ENCODE peak calls at places on chromosomes 13 and 19, in eight cellular contexts. One of them, this sample, is unnamed.

GRCh38 chr19:34767967-34768366 is 5.0 kb downstream of the ZNF599 start:
- DNase-seq in CD4-positive, alpha-beta memory T cell: no peak
- DNase-seq in CD8-positive, alpha-beta T cell: no peak
- DNase-seq in foreskin keratinocyte: no peak
- DNase-seq in left ventricle myocardium inferior: no peak
- DNase-seq in pancreas: no peak
- DNase-seq in IMR-90: no peak
- DNase-seq in neuronal stem cell: no peak
- DNase-seq in this sample: no peak

GRCh38 chr13:76825415-76825814 is 60.8 kb downstream of the KCTD12 start:
- DNase-seq in CD4-positive, alpha-beta memory T cell: no peak
- DNase-seq in CD8-positive, alpha-beta T cell: no peak
- DNase-seq in foreskin keratinocyte: no peak
- DNase-seq in left ventricle myocardium inferior: no peak
- DNase-seq in pancreas: no peak
- DNase-seq in IMR-90: peak
- DNase-seq in neuronal stem cell: no peak
- DNase-seq in this sample: no peak

GRCh38 chr19:6225232-6225635 is 54.5 kb downstream of the MLLT1 start:
- DNase-seq in CD4-positive, alpha-beta memory T cell: no peak
- DNase-seq in CD8-positive, alpha-beta T cell: no peak
- DNase-seq in foreskin keratinocyte: no peak
- DNase-seq in left ventricle myocardium inferior: no peak
- DNase-seq in pancreas: no peak
- DNase-seq in IMR-90: no peak
- DNase-seq in neuronal stem cell: no peak
- DNase-seq in this sample: no peak

GRCh38 chr19:13023666-13024065 is 28.4 kb downstream of the NFIX start:
- DNase-seq in CD4-positive, alpha-beta memory T cell: no peak
- DNase-seq in CD8-positive, alpha-beta T cell: no peak
- DNase-seq in foreskin keratinocyte: no peak
- DNase-seq in left ventricle myocardium inferior: no peak
- DNase-seq in pancreas: no peak
- DNase-seq in IMR-90: no peak
- DNase-seq in neuronal stem cell: no peak
- DNase-seq in this sample: no peak

GRCh38 chr13:43285891-43286602 is 262.7 kb downstream of the DNAJC15 start:
- DNase-seq in CD4-positive, alpha-beta memory T cell: no peak
- DNase-seq in CD8-positive, alpha-beta T cell: no peak
- DNase-seq in foreskin keratinocyte: no peak
- DNase-seq in left ventricle myocardium inferior: no peak
- DNase-seq in pancreas: no peak
- DNase-seq in IMR-90: peak
- DNase-seq in neuronal stem cell: no peak
- DNase-seq in this sample: no peak

GRCh38 chr19:31128291-31128690 is 220.9 kb downstream of the TSHZ3 start:
- DNase-seq in CD4-positive, alpha-beta memory T cell: no peak
- DNase-seq in CD8-positive, alpha-beta T cell: no peak
- DNase-seq in foreskin keratinocyte: no peak
- DNase-seq in left ventricle myocardium inferior: no peak
- DNase-seq in pancreas: no peak
- DNase-seq in IMR-90: no peak
- DNase-seq in neuronal stem cell: no peak
- DNase-seq in this sample: no peak

GRCh38 chr13:73715114-73715909 is 418.9 kb downstream of the KLF12 start:
- DNase-seq in CD4-positive, alpha-beta memory T cell: peak
- DNase-seq in CD8-positive, alpha-beta T cell: peak
- DNase-seq in foreskin keratinocyte: peak
- DNase-seq in left ventricle myocardium inferior: no peak
- DNase-seq in pancreas: no peak
- DNase-seq in IMR-90: no peak
- DNase-seq in neuronal stem cell: no peak
- DNase-seq in this sample: peak

GRCh38 chr19:5680083-5680436 is 256 bp downstream of the MICOS13 start:
- DNase-seq in CD4-positive, alpha-beta memory T cell: no peak
- DNase-seq in CD8-positive, alpha-beta T cell: no peak
- DNase-seq in foreskin keratinocyte: no peak
- DNase-seq in left ventricle myocardium inferior: no peak
- DNase-seq in pancreas: no peak
- DNase-seq in IMR-90: peak
- DNase-seq in neuronal stem cell: no peak
- DNase-seq in this sample: no peak

GRCh38 chr13:28499579-28499978 is 4.7 kb upstream of the FLT1 start:
- DNase-seq in CD4-positive, alpha-beta memory T cell: no peak
- DNase-seq in CD8-positive, alpha-beta T cell: no peak
- DNase-seq in foreskin keratinocyte: no peak
- DNase-seq in left ventricle myocardium inferior: no peak
- DNase-seq in pancreas: no peak
- DNase-seq in IMR-90: peak
- DNase-seq in neuronal stem cell: no peak
- DNase-seq in this sample: no peak

GRCh38 chr19:43572172-43572588 is 3.1 kb downstream of the XRCC1 start:
- DNase-seq in CD4-positive, alpha-beta memory T cell: no peak
- DNase-seq in CD8-positive, alpha-beta T cell: no peak
- DNase-seq in foreskin keratinocyte: no peak
- DNase-seq in left ventricle myocardium inferior: no peak
- DNase-seq in pancreas: no peak
- DNase-seq in IMR-90: no peak
- DNase-seq in neuronal stem cell: no peak
- DNase-seq in this sample: no peak

GRCh38 chr19:51473009-51473707 is 5.2 kb upstream of the CEACAM18 start:
- DNase-seq in CD4-positive, alpha-beta memory T cell: peak
- DNase-seq in CD8-positive, alpha-beta T cell: peak
- DNase-seq in foreskin keratinocyte: no peak
- DNase-seq in left ventricle myocardium inferior: peak
- DNase-seq in pancreas: peak
- DNase-seq in IMR-90: peak
- DNase-seq in neuronal stem cell: peak
- DNase-seq in this sample: peak

GRCh38 chr13:21613791-21614190 is 9.8 kb upstream of the MICU2 start:
- DNase-seq in CD4-positive, alpha-beta memory T cell: no peak
- DNase-seq in CD8-positive, alpha-beta T cell: no peak
- DNase-seq in foreskin keratinocyte: no peak
- DNase-seq in left ventricle myocardium inferior: no peak
- DNase-seq in pancreas: no peak
- DNase-seq in IMR-90: no peak
- DNase-seq in neuronal stem cell: no peak
- DNase-seq in this sample: no peak

GRCh38 chr13:44142540-44142867 is 231.1 kb upstream of the SERP2 start:
- DNase-seq in CD4-positive, alpha-beta memory T cell: no peak
- DNase-seq in CD8-positive, alpha-beta T cell: no peak
- DNase-seq in foreskin keratinocyte: no peak
- DNase-seq in left ventricle myocardium inferior: no peak
- DNase-seq in pancreas: no peak
- DNase-seq in IMR-90: no peak
- DNase-seq in neuronal stem cell: no peak
- DNase-seq in this sample: no peak

DNA sequence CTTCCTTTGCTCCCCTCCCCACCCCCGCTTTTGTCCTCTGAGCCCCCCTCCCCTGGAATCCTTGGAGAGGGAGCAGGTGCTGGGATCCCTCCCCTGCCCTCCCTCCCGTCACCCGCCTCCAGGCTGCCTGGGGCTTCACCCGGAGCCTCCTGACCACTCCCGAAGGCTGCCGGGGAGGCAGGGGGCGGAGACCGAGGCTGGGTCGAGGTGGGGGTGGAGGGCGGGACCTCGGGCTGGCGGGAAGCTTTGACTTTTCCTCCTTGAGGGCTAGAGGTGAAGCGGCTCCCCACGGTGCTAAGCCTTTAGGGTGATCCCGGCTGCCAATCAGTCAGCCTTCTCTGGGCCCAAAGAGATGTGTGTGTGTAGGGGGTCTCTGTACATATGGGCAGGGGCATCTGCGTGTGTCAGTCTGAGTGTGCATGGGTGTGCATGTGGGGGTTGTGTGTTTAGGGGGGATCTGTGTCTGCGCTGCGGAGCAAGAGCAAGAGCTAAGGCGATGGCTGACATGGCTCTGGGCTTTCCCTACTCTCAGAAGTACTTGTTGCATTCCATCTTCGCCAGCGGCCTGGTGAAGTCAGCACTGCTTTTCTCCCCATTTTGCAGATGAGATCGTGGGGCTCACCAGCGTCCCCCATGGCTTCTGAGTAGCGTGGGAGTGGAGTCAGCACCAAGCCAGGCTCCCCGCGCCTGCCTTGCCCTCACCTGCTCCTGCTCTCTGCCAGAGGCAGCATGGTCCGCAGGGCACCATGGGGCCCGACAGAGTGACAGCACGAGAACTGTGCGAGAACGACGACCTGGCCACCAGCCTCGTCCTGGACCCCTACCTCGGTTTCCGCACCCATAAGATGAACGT is 1.7 kb downstream of the KMT5C start:
- DNase-seq in CD4-positive, alpha-beta memory T cell: peak
- DNase-seq in CD8-positive, alpha-beta T cell: peak
- DNase-seq in foreskin keratinocyte: no peak
- DNase-seq in left ventricle myocardium inferior: peak
- DNase-seq in pancreas: peak
- DNase-seq in IMR-90: peak
- DNase-seq in neuronal stem cell: peak
- DNase-seq in this sample: peak
- H3K27ac ChIP-seq in CD4-positive, alpha-beta memory T cell: peak
- H3K27ac ChIP-seq in CD8-positive, alpha-beta T cell: no peak
- H3K27ac ChIP-seq in foreskin keratinocyte: peak
- H3K27ac ChIP-seq in left ventricle myocardium inferior: no peak
- H3K27ac ChIP-seq in pancreas: no peak
- H3K27ac ChIP-seq in IMR-90: no peak
- H3K27ac ChIP-seq in neuronal stem cell: peak
- H3K27ac ChIP-seq in this sample: peak

GRCh38 chr19:1109032-1109541 is 5.3 kb downstream of the GPX4 start:
- DNase-seq in CD4-positive, alpha-beta memory T cell: no peak
- DNase-seq in CD8-positive, alpha-beta T cell: no peak
- DNase-seq in foreskin keratinocyte: no peak
- DNase-seq in left ventricle myocardium inferior: no peak
- DNase-seq in pancreas: no peak
- DNase-seq in IMR-90: no peak
- DNase-seq in neuronal stem cell: no peak
- DNase-seq in this sample: no peak
- H3K27ac ChIP-seq in CD4-positive, alpha-beta memory T cell: no peak
- H3K27ac ChIP-seq in CD8-positive, alpha-beta T cell: no peak
- H3K27ac ChIP-seq in foreskin keratinocyte: no peak
- H3K27ac ChIP-seq in left ventricle myocardium inferior: no peak
- H3K27ac ChIP-seq in pancreas: no peak
- H3K27ac ChIP-seq in IMR-90: no peak
- H3K27ac ChIP-seq in neuronal stem cell: no peak
- H3K27ac ChIP-seq in this sample: no peak

GRCh38 chr13:46562581-46562980 is 9.6 kb downstream of the LRCH1 start:
- DNase-seq in CD4-positive, alpha-beta memory T cell: no peak
- DNase-seq in CD8-positive, alpha-beta T cell: no peak
- DNase-seq in foreskin keratinocyte: no peak
- DNase-seq in left ventricle myocardium inferior: no peak
- DNase-seq in pancreas: no peak
- DNase-seq in IMR-90: no peak
- DNase-seq in neuronal stem cell: no peak
- DNase-seq in this sample: no peak

GRCh38 chr13:46565808-46566750 is 13.1 kb downstream of the LRCH1 start:
- DNase-seq in CD4-positive, alpha-beta memory T cell: no peak
- DNase-seq in CD8-positive, alpha-beta T cell: no peak
- DNase-seq in foreskin keratinocyte: no peak
- DNase-seq in left ventricle myocardium inferior: no peak
- DNase-seq in pancreas: no peak
- DNase-seq in IMR-90: no peak
- DNase-seq in neuronal stem cell: no peak
- DNase-seq in this sample: no peak

GRCh38 chr13:46561691-46562090 is 8.7 kb downstream of the LRCH1 start:
- DNase-seq in CD4-positive, alpha-beta memory T cell: no peak
- DNase-seq in CD8-positive, alpha-beta T cell: no peak
- DNase-seq in foreskin keratinocyte: no peak
- DNase-seq in left ventricle myocardium inferior: no peak
- DNase-seq in pancreas: no peak
- DNase-seq in IMR-90: peak
- DNase-seq in neuronal stem cell: no peak
- DNase-seq in this sample: no peak

GRCh38 chr13:46559272-46559805 is 6.4 kb downstream of the LRCH1 start:
- DNase-seq in CD4-positive, alpha-beta memory T cell: no peak
- DNase-seq in CD8-positive, alpha-beta T cell: no peak
- DNase-seq in foreskin keratinocyte: peak
- DNase-seq in left ventricle myocardium inferior: no peak
- DNase-seq in pancreas: no peak
- DNase-seq in IMR-90: no peak
- DNase-seq in neuronal stem cell: no peak
- DNase-seq in this sample: no peak

DNA sequence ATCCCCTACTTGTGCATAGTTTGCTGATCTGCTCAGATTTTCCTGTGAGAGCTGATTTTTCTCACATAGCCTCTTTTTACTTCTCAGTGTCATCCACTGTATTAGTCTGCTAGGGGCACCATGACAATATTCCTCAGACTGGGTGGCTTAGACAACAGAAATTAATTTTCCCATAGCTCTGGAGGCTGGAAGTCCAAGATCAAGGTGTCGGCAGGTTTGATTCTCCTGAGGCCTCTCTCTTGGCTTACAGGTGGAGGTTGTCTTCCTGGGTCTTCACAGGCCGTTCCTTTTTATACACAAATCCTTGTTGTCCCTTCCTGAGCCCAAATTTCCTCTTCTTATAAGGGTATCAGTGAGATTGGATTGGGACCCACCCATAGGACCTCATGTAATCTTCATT is 9.2 kb downstream of the LRCH1 start:
- DNase-seq in CD4-positive, alpha-beta memory T cell: no peak
- DNase-seq in CD8-positive, alpha-beta T cell: no peak
- DNase-seq in foreskin keratinocyte: no peak
- DNase-seq in left ventricle myocardium inferior: no peak
- DNase-seq in pancreas: no peak
- DNase-seq in IMR-90: no peak
- DNase-seq in neuronal stem cell: no peak
- DNase-seq in this sample: no peak
- H3K27ac ChIP-seq in CD4-positive, alpha-beta memory T cell: no peak
- H3K27ac ChIP-seq in CD8-positive, alpha-beta T cell: no peak
- H3K27ac ChIP-seq in foreskin keratinocyte: no peak
- H3K27ac ChIP-seq in left ventricle myocardium inferior: no peak
- H3K27ac ChIP-seq in pancreas: no peak
- H3K27ac ChIP-seq in IMR-90: no peak
- H3K27ac ChIP-seq in neuronal stem cell: no peak
- H3K27ac ChIP-seq in this sample: no peak

GRCh38 chr13:113097651-113098050 is 7.9 kb upstream of the F7 start:
- DNase-seq in CD4-positive, alpha-beta memory T cell: no peak
- DNase-seq in CD8-positive, alpha-beta T cell: no peak
- DNase-seq in foreskin keratinocyte: no peak
- DNase-seq in left ventricle myocardium inferior: no peak
- DNase-seq in pancreas: no peak
- DNase-seq in IMR-90: no peak
- DNase-seq in neuronal stem cell: no peak
- DNase-seq in this sample: no peak
- H3K27ac ChIP-seq in CD4-positive, alpha-beta memory T cell: no peak
- H3K27ac ChIP-seq in CD8-positive, alpha-beta T cell: no peak
- H3K27ac ChIP-seq in foreskin keratinocyte: no peak
- H3K27ac ChIP-seq in left ventricle myocardium inferior: no peak
- H3K27ac ChIP-seq in pancreas: no peak
- H3K27ac ChIP-seq in IMR-90: no peak
- H3K27ac ChIP-seq in neuronal stem cell: no peak
- H3K27ac ChIP-seq in this sample: no peak

GRCh38 chr13:51769455-51770127 is 34.4 kb downstream of the DHRS12 start:
- DNase-seq in CD4-positive, alpha-beta memory T cell: no peak
- DNase-seq in CD8-positive, alpha-beta T cell: no peak
- DNase-seq in foreskin keratinocyte: no peak
- DNase-seq in left ventricle myocardium inferior: peak
- DNase-seq in pancreas: peak
- DNase-seq in IMR-90: no peak
- DNase-seq in neuronal stem cell: no peak
- DNase-seq in this sample: no peak
- H3K27ac ChIP-seq in CD4-positive, alpha-beta memory T cell: no peak
- H3K27ac ChIP-seq in CD8-positive, alpha-beta T cell: no peak
- H3K27ac ChIP-seq in foreskin keratinocyte: no peak
- H3K27ac ChIP-seq in left ventricle myocardium inferior: peak
- H3K27ac ChIP-seq in pancreas: peak
- H3K27ac ChIP-seq in IMR-90: no peak
- H3K27ac ChIP-seq in neuronal stem cell: no peak
- H3K27ac ChIP-seq in this sample: no peak

GRCh38 chr13:108269601-108270328 is at the start of gene TNFSF13B:
- DNase-seq in CD4-positive, alpha-beta memory T cell: peak
- DNase-seq in CD8-positive, alpha-beta T cell: peak
- DNase-seq in foreskin keratinocyte: no peak
- DNase-seq in left ventricle myocardium inferior: peak
- DNase-seq in pancreas: peak
- DNase-seq in IMR-90: peak
- DNase-seq in neuronal stem cell: no peak
- DNase-seq in this sample: no peak
- H3K27ac ChIP-seq in CD4-positive, alpha-beta memory T cell: peak
- H3K27ac ChIP-seq in CD8-positive, alpha-beta T cell: peak
- H3K27ac ChIP-seq in foreskin keratinocyte: no peak
- H3K27ac ChIP-seq in left ventricle myocardium inferior: peak
- H3K27ac ChIP-seq in pancreas: peak
- H3K27ac ChIP-seq in IMR-90: peak
- H3K27ac ChIP-seq in neuronal stem cell: no peak
- H3K27ac ChIP-seq in this sample: peak